ENCODE peak calls at places on chromosome 1, in six cellular contexts. O is IMR-90, S is heart right ventricle, J is GM12865, B is astrocyte of the spinal cord, K is left ventricle myocardium inferior. P is an unnamed sample.
A peak's percentile ranks its signal among the peaks of the same experiment; 100 is the strongest.

GRCh38 chr1:147388969-147389368 is 146.5 kb downstream of the CHD1L start:
- DNase-seq in S (no peak), B (no peak), K (no peak), O (no peak), J (no peak), P (no peak)

GRCh38 chr1:6614019-6614952 is 755 bp downstream of the PHF13 start:
- DNase-seq in O (peak; percentile 21), S (peak; percentile 61), J (peak; percentile 45), B (no peak), K (peak; percentile 63), P (no peak)

GRCh38 chr1:153538315-153538821 is 2.4 kb downstream of the S100A5 start:
- DNase-seq in J (peak; percentile 17), O (peak; percentile 43), B (no peak), K (no peak), S (no peak), P (no peak)

GRCh38 chr1:219990782-219991510 is 55.4 kb downstream of the EPRS1 start:
- DNase-seq in O (peak; percentile 51), J (peak; percentile 9), K (no peak), B (peak; percentile 52), S (no peak), P (peak; percentile 65)

GRCh38 chr1:189962171-189962570 is 515.5 kb downstream of the BRINP3 start:
- DNase-seq in B (peak; percentile 86), O (peak; percentile 90), K (no peak), J (no peak), S (no peak), P (peak; percentile 81)

GRCh38 chr1:26110731-26111529 is 694 bp upstream of the PDIK1L start:
- DNase-seq in J (peak; percentile 85), K (peak; percentile 80), B (peak; percentile 75), S (peak; percentile 73), O (peak; percentile 54), P (peak; percentile 60)

GRCh38 chr1:16938351-16939321 is 16.9 kb downstream of the CROCC start:
- DNase-seq in S (no peak), K (no peak), B (no peak), J (no peak), O (no peak), P (no peak)

GRCh38 chr1:224333939-224334701 is 4.1 kb upstream of the NVL start:
- DNase-seq in K (no peak), O (peak; percentile 47), B (peak; percentile 13), J (peak; percentile 21), S (no peak), P (peak; percentile 37)

GRCh38 chr1:207941664-207942063 is 30.7 kb upstream of the CD34 start:
- DNase-seq in B (peak; percentile 67), S (peak; percentile 90), J (no peak), K (peak; percentile 85), O (peak; percentile 50), P (peak; percentile 96)

GRCh38 chr1:194102607-194103006 is 916.2 kb upstream of the B3GALT2 start:
- DNase-seq in J (peak; percentile 9), S (no peak), O (peak; percentile 4), B (no peak), K (no peak), P (no peak)

GRCh38 chr1:225519166-225519863 is 91.5 kb upstream of the LBR start:
- DNase-seq in J (no peak), K (peak; percentile 31), B (no peak), S (no peak), O (peak; percentile 28), P (no peak)

GRCh38 chr1:28663871-28664470 is 4.6 kb upstream of the GMEB1 start:
- DNase-seq in O (no peak), B (no peak), J (no peak), K (no peak), S (no peak), P (no peak)

GRCh38 chr1:218207194-218207593 is 77.9 kb upstream of the RRP15 start:
- DNase-seq in S (no peak), J (no peak), O (no peak), K (no peak), B (no peak), P (peak; percentile 9)

GRCh38 chr1:21530368-21531016 is 21.3 kb downstream of the ALPL start:
- DNase-seq in B (peak; percentile 29), O (peak; percentile 44), J (no peak), K (no peak), S (no peak), P (no peak)

GRCh38 chr1:918353-918752 is 5.4 kb upstream of the SAMD11 start:
- DNase-seq in S (no peak), B (no peak), O (no peak), J (no peak), K (no peak), P (no peak)

DNA sequence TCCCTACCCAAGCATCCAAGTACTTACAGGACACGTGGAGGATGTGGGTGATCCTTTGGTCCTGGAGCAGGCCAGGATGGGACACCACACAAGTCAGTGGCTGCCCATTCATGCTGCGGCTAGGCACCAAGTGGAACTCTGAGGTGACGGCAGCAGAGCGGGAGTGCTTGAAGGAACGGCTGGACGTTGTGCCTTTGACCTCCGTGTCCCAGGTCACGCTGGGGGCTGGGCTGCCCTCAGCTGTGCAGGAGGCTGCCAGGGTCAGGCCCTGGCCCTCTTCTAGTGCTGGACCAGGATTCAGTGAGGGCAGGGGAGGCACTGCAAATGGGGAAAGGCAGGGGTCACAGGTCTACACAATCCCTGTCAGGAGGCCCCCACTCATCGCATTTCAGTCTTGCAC is 7.7 kb upstream of the ARHGAP30 start:
- DNase-seq in K (no peak), J (no peak), S (no peak), O (no peak), B (no peak), P (no peak)
- TF ChIP-seq CTCF in K (no peak), J (no peak), S (no peak), O (no peak), B (no peak), P (no peak)

GRCh38 chr1:182603646-182604127 is 502 bp downstream of the RGS16 start:
- DNase-seq in O (no peak), K (no peak), J (peak; percentile 48), B (no peak), S (no peak), P (no peak)
- H3K4me3 ChIP-seq in O (peak overlapping the region; percentile 25), K (peak overlapping the region; percentile 73), J (peak overlapping the region; percentile 81), B (peak overlapping the region; percentile 66), S (peak overlapping the region; percentile 67), P (peak overlapping the region; percentile 79)

DNA sequence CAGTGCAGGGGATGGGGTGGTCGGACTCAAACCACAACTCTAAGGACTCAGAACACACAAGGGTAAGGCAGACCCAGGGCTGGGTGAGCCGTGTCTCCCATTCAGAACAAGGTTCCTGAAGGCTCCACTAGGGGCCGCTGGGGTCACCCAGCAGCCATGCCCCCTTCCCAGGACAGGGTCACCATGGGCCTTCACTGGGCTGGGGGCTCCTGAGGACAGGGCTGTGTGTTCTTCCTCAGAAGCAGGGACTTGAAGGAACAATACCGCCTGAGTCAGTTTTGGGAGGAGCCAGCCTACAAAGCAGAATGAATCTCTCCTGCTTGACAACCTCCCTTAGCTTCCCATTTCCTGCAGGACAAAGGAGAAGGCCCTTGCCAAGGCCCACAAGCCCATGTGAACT is 15.4 kb downstream of the RIMS3 start:
- DNase-seq in J (no peak), B (no peak), O (no peak), K (no peak), S (no peak), P (no peak)
- TF ChIP-seq CTCF in J (peak; percentile 49), B (peak; percentile 38), O (peak; percentile 15), K (peak; percentile 39), S (peak; percentile 34), P (peak; percentile 32)

DNA sequence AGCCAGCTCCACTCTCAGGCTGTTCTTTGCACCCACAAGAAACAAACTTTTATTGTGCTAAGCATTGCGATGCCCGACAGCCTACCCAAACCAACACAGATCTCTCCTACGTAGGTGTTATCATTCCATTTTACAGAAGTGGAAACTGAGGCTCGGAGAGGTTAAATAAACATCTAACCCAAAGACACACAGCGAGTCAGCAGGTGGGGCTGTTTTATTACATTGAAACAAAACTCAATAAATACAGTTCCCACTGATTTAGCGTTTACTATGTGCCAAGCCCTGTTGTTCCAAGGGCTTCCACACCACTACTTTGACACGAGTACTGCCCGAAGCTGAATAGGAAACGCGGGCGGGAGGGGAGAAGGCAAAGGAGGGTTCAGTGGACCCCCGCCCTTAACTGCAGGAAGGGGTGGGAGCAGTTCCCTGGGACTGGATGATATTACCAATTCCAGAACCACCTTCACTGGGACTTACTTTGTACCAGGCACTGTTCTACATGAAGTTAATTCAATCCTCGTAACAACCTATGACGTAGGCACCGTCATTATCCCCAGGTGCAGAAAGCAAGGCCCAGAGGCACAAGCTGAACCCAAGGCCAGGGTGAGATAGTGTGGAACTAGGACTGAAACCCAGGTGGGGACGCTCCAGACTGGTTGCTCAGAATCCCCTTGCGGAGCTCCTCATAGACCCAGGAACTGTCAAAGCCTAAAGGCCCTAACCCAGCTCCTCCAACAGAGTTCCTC is 19.3 kb upstream of the ALDH4A1 start:
- DNase-seq in J (no peak), O (no peak), B (no peak), K (no peak), S (peak; percentile 46), P (peak; percentile 46)
- H3K4me3 ChIP-seq in J (no peak overlapping the region), O (no peak overlapping the region), B (no peak overlapping the region), K (peak overlapping the region; percentile 47), S (peak overlapping the region; percentile 26), P (no peak overlapping the region)

P was measured in fibroblast of the aortic adventitia.